ENCODE peak calls at places on chromosomes 5 and 9, in five cellular contexts. P is heart left ventricle, F is lower lobe of right lung, N is uterus, I is left lung. L is an unnamed sample.

GRCh38 chr5:80960531-80961375 is 590 bp downstream of the RASGRF2 start:
- DNase-seq in P (peak; percentile 46), F (peak; percentile 47), N (peak; percentile 32), I (no peak), L (peak; percentile 59)

GRCh38 chr5:7927466-7928375 is 58.8 kb downstream of the MTRR start:
- DNase-seq in P (peak; percentile 18), F (no peak), N (no peak), I (no peak), L (peak; percentile 66)

GRCh38 chr5:161889971-161890370 is 42.1 kb downstream of the GABRA1 start:
- DNase-seq in P (no peak), F (no peak), N (no peak), I (no peak), L (no peak)

GRCh38 chr5:116455061-116455460 is 119.6 kb downstream of the SEMA6A start:
- DNase-seq in P (no peak), F (no peak), N (no peak), I (no peak), L (no peak)

GRCh38 chr5:143582869-143583268 is 179.4 kb upstream of the NR3C1 start:
- DNase-seq in P (no peak), F (no peak), N (no peak), I (no peak), L (no peak)

GRCh38 chr9:36739538-36740116 is 166.9 kb downstream of the MELK start:
- DNase-seq in P (no peak), F (no peak), N (no peak), I (no peak), L (no peak)

GRCh38 chr5:172525633-172526360 is 71.5 kb upstream of the SH3PXD2B start:
- DNase-seq in P (no peak), F (no peak), N (no peak), I (peak; percentile 9), L (no peak)

GRCh38 chr9:86329649-86330048 is 24.6 kb downstream of the TUT7 start:
- DNase-seq in P (no peak), F (no peak), N (no peak), I (no peak), L (no peak)

GRCh38 chr9:128361981-128362646 is 9.1 kb upstream of the URM1 start:
- DNase-seq in P (peak; percentile 85), F (peak; percentile 85), N (peak; percentile 85), I (peak; percentile 82), L (peak; percentile 87)

GRCh38 chr5:160048131-160048530 is 39.2 kb downstream of the TTC1 start:
- DNase-seq in P (no peak), F (no peak), N (peak; percentile 30), I (peak; percentile 37), L (no peak)

GRCh38 chr5:107496466-107496865 is 174.3 kb downstream of the EFNA5 start:
- DNase-seq in P (no peak), F (no peak), N (no peak), I (no peak), L (no peak)

GRCh38 chr5:169219351-169219750 is 81.6 kb downstream of the SLIT3 start:
- DNase-seq in P (no peak), F (no peak), N (no peak), I (no peak), L (no peak)

GRCh38 chr5:37751227-37751626 is 88.6 kb downstream of the GDNF start:
- DNase-seq in P (no peak), F (no peak), N (no peak), I (no peak), L (no peak)

GRCh38 chr9:123251741-123252140 is 16.6 kb downstream of the STRBP start:
- DNase-seq in P (no peak), F (no peak), N (no peak), I (no peak), L (peak; percentile 55)

GRCh38 chr9:24487250-24487861 is 58.3 kb downstream of the IZUMO3 start:
- DNase-seq in P (no peak), F (no peak), N (no peak), I (no peak), L (no peak)

GRCh38 chr5:72410896-72411295 is 90.7 kb downstream of the PTCD2 start:
- DNase-seq in P (no peak), F (no peak), N (no peak), I (no peak), L (no peak)

GRCh38 chr5:30849801-30850370 is 343.6 kb upstream of the CDH6 start:
- DNase-seq in P (no peak), F (no peak), N (no peak), I (no peak), L (no peak)

GRCh38 chr5:178340637-178341036 is 108.0 kb upstream of the PHYKPL start:
- DNase-seq in P (no peak), F (no peak), N (no peak), I (no peak), L (no peak)

GRCh38 chr5:36965179-36965578 is 88.6 kb downstream of the NIPBL start:
- DNase-seq in P (no peak), F (no peak), N (no peak), I (no peak), L (no peak)

GRCh38 chr9:96014078-96014477 is 138.6 kb downstream of the ERCC6L2 start:
- DNase-seq in P (no peak), F (no peak), N (no peak), I (no peak), L (no peak)

GRCh38 chr9:2526071-2526862 is 95.3 kb upstream of the VLDLR start:
- DNase-seq in P (no peak), F (no peak), N (no peak), I (no peak), L (no peak)

GRCh38 chr5:172127581-172127980 is 60.4 kb downstream of the STK10 start:
- DNase-seq in P (no peak), F (no peak), N (no peak), I (no peak), L (no peak)

GRCh38 chr5:170353011-170353890 is 35.9 kb downstream of the KCNMB1 start:
- DNase-seq in P (peak; percentile 24), F (no peak), N (peak; percentile 41), I (no peak), L (no peak)

GRCh38 chr9:15696979-15697378 is 144.1 kb downstream of the CCDC171 start:
- DNase-seq in P (no peak), F (no peak), N (no peak), I (no peak), L (peak; percentile 18)

GRCh38 chr9:34049630-34050384 is 1.1 kb upstream of the UBAP2 start:
- DNase-seq in P (no peak), F (no peak), N (no peak), I (no peak), L (no peak)

GRCh38 chr5:101473483-101473882 is 570.4 kb upstream of the ST8SIA4 start:
- DNase-seq in P (no peak), F (no peak), N (no peak), I (no peak), L (no peak)

GRCh38 chr9:12908910-12909309 is 134.1 kb downstream of the LURAP1L start:
- DNase-seq in P (no peak), F (no peak), N (no peak), I (no peak), L (no peak)

GRCh38 chr5:179261301-179262125 is 83.7 kb downstream of the ADAMTS2 start:
- DNase-seq in P (no peak), F (no peak), N (peak; percentile 38), I (no peak), L (no peak)

GRCh38 chr5:149320791-149321330 is 24.4 kb upstream of the GRPEL2 start:
- DNase-seq in P (peak; percentile 90), F (peak; percentile 88), N (peak; percentile 83), I (peak; percentile 88), L (peak; percentile 93)

GRCh38 chr5:135851186-135851906 is 16.9 kb downstream of the SLC25A48 start:
- DNase-seq in P (no peak), F (no peak), N (no peak), I (no peak), L (no peak)
- H3K4me3 ChIP-seq in P (no peak overlapping the region), F (no peak overlapping the region), N (no peak overlapping the region), I (no peak overlapping the region), L (no peak overlapping the region)

GRCh38 chr9:38068866-38069628 is at the start of gene SHB:
- DNase-seq in P (peak; percentile 89), F (peak; percentile 91), N (peak; percentile 71), I (peak; percentile 83), L (peak; percentile 82)
- TF ChIP-seq CTCF in P (no peak), F (peak; percentile 35), N (no peak), I (peak; percentile 25), L (no peak)

DNA sequence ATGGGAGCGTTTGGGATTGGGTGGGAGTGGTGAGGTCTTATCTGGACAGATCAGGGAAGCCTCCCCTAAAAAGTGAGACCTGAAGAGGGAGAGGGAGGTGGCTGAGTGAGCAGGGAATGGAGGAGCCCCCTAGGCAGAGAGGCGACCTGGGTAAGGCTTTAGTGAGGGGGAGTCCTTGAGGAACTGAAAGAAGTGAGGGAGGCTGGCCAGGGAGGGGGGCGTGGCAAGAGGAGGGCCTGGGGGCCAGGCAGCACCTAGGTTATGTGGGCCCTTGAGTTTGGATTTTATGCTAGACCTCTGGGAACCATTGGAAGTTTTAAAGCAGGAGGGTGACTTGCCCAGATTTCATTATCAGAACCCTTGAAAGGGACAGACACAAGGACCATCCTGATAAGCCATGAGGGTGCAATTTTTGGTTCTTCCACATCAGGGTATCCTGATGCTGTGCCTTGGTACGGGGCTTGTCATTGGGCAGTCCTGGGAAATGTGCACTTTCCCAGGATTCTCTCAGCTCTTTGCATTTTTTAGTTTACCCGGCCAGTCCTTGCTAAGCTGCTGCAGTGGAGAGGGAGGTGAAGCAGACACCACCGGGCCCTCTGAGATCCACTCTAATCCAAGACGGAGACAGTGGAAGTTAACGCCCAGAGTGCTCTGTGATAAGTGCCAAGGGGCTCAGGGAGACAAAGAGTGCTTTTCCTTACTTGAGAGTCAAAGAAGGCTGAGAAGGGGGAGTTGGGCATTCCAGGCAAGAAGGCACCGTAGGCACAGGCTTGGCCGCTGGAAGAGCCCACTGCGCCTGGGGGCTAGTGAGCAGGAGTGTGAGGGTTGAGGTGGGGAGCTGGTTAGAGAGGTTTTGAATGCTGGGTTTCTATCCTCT is 16.1 kb downstream of the GSN start:
- DNase-seq in P (no peak), F (no peak), N (peak; percentile 17), I (no peak), L (peak; percentile 63)
- H3K27ac ChIP-seq in P (peak overlapping the region; percentile 98), F (peak overlapping the region; percentile 93), N (peak overlapping the region; percentile 100), I (peak overlapping the region; percentile 86), L (peak overlapping the region; percentile 93)

GRCh38 chr9:26292943-26293342 is 599.7 kb downstream of the CAAP1 start:
- DNase-seq in P (no peak), F (no peak), N (no peak), I (no peak), L (peak; percentile 33)
- H3K4me3 ChIP-seq in P (no peak overlapping the region), F (no peak overlapping the region), N (no peak overlapping the region), I (no peak overlapping the region), L (no peak overlapping the region)

DNA sequence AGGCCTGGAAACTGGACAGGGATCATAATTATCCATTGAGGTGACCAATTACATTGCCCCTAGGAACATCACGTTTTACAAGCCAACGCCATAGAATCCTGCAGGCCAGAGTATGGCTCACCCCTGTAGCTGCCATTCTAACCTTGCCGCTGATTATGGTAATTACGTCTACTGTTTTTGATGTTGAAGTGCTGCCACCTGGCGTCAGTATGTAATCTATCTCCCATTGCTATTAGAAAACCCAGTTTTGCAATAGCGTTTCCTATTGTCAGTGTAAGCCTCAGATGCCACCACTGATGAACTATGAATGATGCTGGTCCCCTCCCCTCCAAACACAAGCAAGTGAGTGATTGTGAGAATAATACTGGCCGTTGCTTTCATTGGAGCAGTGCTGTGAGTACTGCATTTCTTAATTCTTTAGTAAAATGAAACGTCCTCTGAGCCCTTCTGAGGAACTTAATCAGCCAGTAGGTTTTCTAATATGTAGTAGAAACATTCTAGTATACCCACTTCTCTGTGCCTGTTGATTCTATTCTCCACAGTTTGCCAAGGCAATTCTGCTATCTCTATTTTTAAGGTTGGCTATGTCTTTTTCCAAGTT is 100.5 kb upstream of the NMUR2 start:
- DNase-seq in P (peak; percentile 32), F (no peak), N (peak; percentile 16), I (no peak), L (peak; percentile 75)
- TF ChIP-seq CTCF in P (peak; percentile 67), F (peak; percentile 60), N (peak; percentile 35), I (peak; percentile 65), L (peak; percentile 32)

GRCh38 chr9:93306081-93306480 is 122.1 kb downstream of the WNK2 start:
- DNase-seq in P (no peak), F (no peak), N (no peak), I (no peak), L (no peak)
- H3K27ac ChIP-seq in P (peak overlapping the region; percentile 26), F (no peak overlapping the region), N (no peak overlapping the region), I (no peak overlapping the region), L (no peak overlapping the region)